ENCODE peak calls at places on chromosomes 12 and 14, in five cellular contexts. E, O, R, T and J are unnamed samples.
A peak's percentile ranks its signal among the peaks of the same experiment; 100 is the strongest.

GRCh38 chr12:64670856-64671639 is 60.8 kb downstream of the RASSF3 start:
- DNase-seq in E (peak; percentile 71), O (no peak), R (no peak), T (no peak), J (no peak)

GRCh38 chr12:99435095-99435791 is 212.3 kb upstream of the GARIN6 start:
- DNase-seq in E (no peak), O (no peak), R (no peak), T (no peak), J (no peak)

GRCh38 chr12:124491856-124492420 is 75.5 kb downstream of the NCOR2 start:
- DNase-seq in E (no peak), O (no peak), R (no peak), T (no peak), J (no peak)

GRCh38 chr12:101696477-101697196 is 803 bp upstream of the CHPT1 start:
- DNase-seq in E (no peak), O (no peak), R (no peak), T (no peak), J (peak; percentile 29)

GRCh38 chr12:31315089-31315725 is 10.7 kb downstream of the SINHCAF start:
- DNase-seq in E (no peak), O (no peak), R (no peak), T (no peak), J (no peak)

GRCh38 chr14:71206766-71207371 is 299.6 kb downstream of the PCNX1 start:
- DNase-seq in E (peak; percentile 76), O (no peak), R (no peak), T (peak; percentile 57), J (no peak)

GRCh38 chr14:59013672-59014298 is 174.7 kb upstream of the DAAM1 start:
- DNase-seq in E (no peak), O (no peak), R (no peak), T (no peak), J (no peak)

GRCh38 chr14:72699433-72699832 is 194.5 kb downstream of the DPF3 start:
- DNase-seq in E (no peak), O (no peak), R (no peak), T (no peak), J (no peak)

GRCh38 chr12:118060301-118061010 is 523 bp downstream of the WSB2 start:
- DNase-seq in E (peak; percentile 30), O (peak; percentile 29), R (peak; percentile 42), T (peak; percentile 13), J (no peak)

GRCh38 chr12:47767197-47767724 is 5.8 kb upstream of the SLC48A1 start:
- DNase-seq in E (peak; percentile 85), O (peak; percentile 53), R (peak; percentile 75), T (peak; percentile 55), J (peak; percentile 24)

GRCh38 chr12:11437966-11438365 is 42.6 kb upstream of the PRB2 start:
- DNase-seq in E (no peak), O (no peak), R (no peak), T (no peak), J (no peak)

GRCh38 chr12:52327830-52328500 is 6.8 kb upstream of the KRT83 start:
- DNase-seq in E (no peak), O (no peak), R (no peak), T (no peak), J (no peak)

GRCh38 chr12:109640961-109641360 is 67.4 kb downstream of the MVK start:
- DNase-seq in E (no peak), O (no peak), R (no peak), T (no peak), J (no peak)

GRCh38 chr12:52079576-52080402 is at the start of gene SMIM41:
- DNase-seq in E (no peak), O (no peak), R (no peak), T (no peak), J (no peak)

GRCh38 chr12:128266559-128267245 is at the start of gene TMEM132C:
- DNase-seq in E (no peak), O (no peak), R (no peak), T (no peak), J (no peak)

GRCh38 chr12:61097991-61098580 is 1162.1 kb upstream of the USP15 start:
- DNase-seq in E (no peak), O (no peak), R (no peak), T (no peak), J (no peak)

GRCh38 chr14:98131406-98131805 is 1140.6 kb downstream of the BCL11B start:
- DNase-seq in E (no peak), O (no peak), R (no peak), T (no peak), J (no peak)

GRCh38 chr12:126424696-126425095 is 1359.5 kb downstream of the AACS start:
- DNase-seq in E (no peak), O (no peak), R (no peak), T (no peak), J (no peak)

GRCh38 chr12:99436584-99436983 is 211.0 kb upstream of the GARIN6 start:
- DNase-seq in E (no peak), O (no peak), R (no peak), T (no peak), J (no peak)

GRCh38 chr12:120439646-120440247 is 1.8 kb downstream of the COX6A1 start:
- DNase-seq in E (peak; percentile 72), O (peak; percentile 71), R (peak; percentile 74), T (peak; percentile 14), J (peak; percentile 56)

GRCh38 chr14:29111554-29111953 is 345.0 kb downstream of the FOXG1 start:
- DNase-seq in E (no peak), O (no peak), R (no peak), T (no peak), J (no peak)

GRCh38 chr14:52922656-52923055 is 28.2 kb downstream of the FERMT2 start:
- DNase-seq in E (no peak), O (no peak), R (no peak), T (no peak), J (no peak)

GRCh38 chr12:27645671-27646070 is 50.6 kb upstream of the REP15 start:
- DNase-seq in E (no peak), O (no peak), R (no peak), T (no peak), J (no peak)

GRCh38 chr12:93427779-93428564 is 13.8 kb downstream of the UBE2N start:
- DNase-seq in E (no peak), O (no peak), R (no peak), T (no peak), J (no peak)

GRCh38 chr14:56532546-56532945 is 47.1 kb upstream of the TMEM260 start:
- DNase-seq in E (no peak), O (no peak), R (no peak), T (no peak), J (no peak)

GRCh38 chr12:124493809-124494750 is 73.3 kb downstream of the NCOR2 start:
- DNase-seq in E (no peak), O (no peak), R (peak; percentile 64), T (no peak), J (no peak)

GRCh38 chr14:49962616-49963015 is 69.7 kb downstream of the ARF6 start:
- DNase-seq in E (peak; percentile 69), O (no peak), R (peak; percentile 73), T (no peak), J (no peak)

GRCh38 chr12:87603727-87604126 is 425.5 kb downstream of the C12orf50 start:
- DNase-seq in E (no peak), O (no peak), R (no peak), T (no peak), J (no peak)

GRCh38 chr14:105340821-105341408 is 26.4 kb downstream of the PACS2 start:
- DNase-seq in E (no peak), O (no peak), R (no peak), T (peak; percentile 40), J (no peak)